ENCODE peak calls at places on chromosome 11, in seven cellular contexts. F is naive thymus-derived CD8-positive, alpha-beta T cell; A is stimulated activated CD4-positive, alpha-beta T cell treated with anti-CD3 and anti-CD28 coated beads, Interleukin-4, amount 100 ng/mL, for 48 hours; L is left cardiac atrium; Y is memory B cell; H is AG08395; Q is HTR-8/SVneo. T is an unnamed sample.

GRCh38 chr11:77020751-77021150 is 13.4 kb upstream of the B3GNT6 start:
- DNase-seq in Q (peak; percentile 54), L (no peak), H (no peak), F (no peak), Y (no peak), A (no peak), T (no peak)

GRCh38 chr11:97525273-97525672 is 1135.5 kb downstream of the JRKL start:
- DNase-seq in F (no peak), L (no peak), H (no peak), Y (no peak), Q (no peak), A (no peak), T (no peak)

GRCh38 chr11:128879817-128880216 is 11.3 kb upstream of the KCNJ5 start:
- DNase-seq in F (no peak), L (no peak), H (no peak), Q (no peak), Y (no peak), A (no peak), T (no peak)

GRCh38 chr11:114566273-114566672 is 6.6 kb upstream of the NXPE1 start:
- DNase-seq in A (no peak), L (no peak), F (no peak), H (no peak), Y (no peak), Q (no peak), T (no peak)

GRCh38 chr11:88384004-88384677 is 46.6 kb upstream of the CTSC start:
- DNase-seq in L (no peak), Y (no peak), H (no peak), A (no peak), F (no peak), Q (no peak), T (no peak)

GRCh38 chr11:71294846-71295600 is 42.6 kb upstream of the SHANK2 start:
- DNase-seq in A (no peak), L (no peak), Q (no peak), H (no peak), F (no peak), Y (peak; percentile 5), T (no peak)

GRCh38 chr11:74849525-74850391 is 99.1 kb downstream of the XRRA1 start:
- DNase-seq in F (no peak), Y (no peak), L (peak; percentile 40), H (peak; percentile 87), Q (peak; percentile 64), A (no peak), T (no peak)

GRCh38 chr11:74543991-74544390 is 48.4 kb upstream of the POLD3 start:
- DNase-seq in Q (no peak), F (no peak), H (no peak), L (no peak), A (no peak), Y (no peak), T (no peak)

GRCh38 chr11:2540521-2541320 is 95.9 kb downstream of the KCNQ1 start:
- DNase-seq in H (no peak), Q (no peak), A (no peak), F (no peak), L (peak; percentile 8), Y (no peak), T (no peak)

GRCh38 chr11:129960216-129961214 is 42.1 kb downstream of the PRDM10 start:
- DNase-seq in F (no peak), Y (no peak), H (peak; percentile 82), L (no peak), A (no peak), Q (peak; percentile 34), T (peak; percentile 56)

GRCh38 chr11:22617868-22618267 is 7.8 kb downstream of the FANCF start:
- DNase-seq in L (no peak), Q (no peak), F (no peak), H (no peak), Y (no peak), A (no peak), T (no peak)

GRCh38 chr11:10267821-10268220 is 26.2 kb downstream of the SBF2 start:
- DNase-seq in A (no peak), F (no peak), Y (no peak), Q (no peak), H (peak; percentile 32), L (no peak), T (no peak)

GRCh38 chr11:88315981-88316441 is 21.5 kb downstream of the CTSC start:
- DNase-seq in L (no peak), Q (no peak), Y (no peak), H (no peak), F (no peak), A (no peak), T (no peak)

GRCh38 chr11:120119121-120119520 is 18.8 kb downstream of the TRIM29 start:
- DNase-seq in Y (no peak), H (no peak), A (no peak), Q (no peak), L (no peak), F (no peak), T (no peak)

GRCh38 chr11:36091256-36091811 is 147.5 kb downstream of the LDLRAD3 start:
- DNase-seq in A (no peak), L (no peak), F (no peak), H (no peak), Q (peak; percentile 24), Y (no peak), T (no peak)

GRCh38 chr11:132852361-132852760 is 679.9 kb downstream of the OPCML start:
- DNase-seq in A (no peak), L (no peak), H (no peak), Y (no peak), F (no peak), Q (no peak), T (no peak)

GRCh38 chr11:61908730-61909622 is 8.4 kb downstream of the RAB3IL1 start:
- DNase-seq in Q (no peak), L (peak; percentile 66), Y (no peak), H (no peak), A (no peak), F (no peak), T (no peak)

GRCh38 chr11:119061256-119061655 is 4.3 kb upstream of the HYOU1 start:
- DNase-seq in H (no peak), Q (no peak), Y (no peak), L (no peak), A (no peak), F (no peak), T (no peak)

GRCh38 chr11:1669546-1670218 is 27.3 kb upstream of the KRTAP5-6 start:
- DNase-seq in A (no peak), H (no peak), Y (no peak), F (no peak), L (no peak), Q (no peak), T (no peak)

T was measured in GM10248.